ENCODE peak calls at places on chromosomes 6 and 20, in nine cellular contexts. A, O, U, S, Z, R, M, V and L are unnamed samples.

GRCh38 chr6:44650495-44650894 is 263.0 kb downstream of the CDC5L start:
- DNase-seq in A (no peak), O (no peak), U (no peak), S (no peak), Z (no peak), R (no peak), M (no peak), V (no peak), L (no peak)

GRCh38 chr6:151191477-151191995 is 48.2 kb upstream of the AKAP12 start:
- DNase-seq in A (no peak), O (peak), U (no peak), S (no peak), Z (no peak), R (no peak), M (no peak), V (no peak), L (no peak)

GRCh38 chr6:27753668-27754407 is 158.4 kb downstream of the OR2B2 start:
- DNase-seq in A (peak), O (peak), U (no peak), S (peak), Z (peak), R (peak), M (peak), V (peak), L (peak)

GRCh38 chr20:23627501-23627900 is 10.3 kb downstream of the CST3 start:
- DNase-seq in A (no peak), O (no peak), U (no peak), S (no peak), Z (no peak), R (no peak), M (no peak), V (no peak), L (no peak)

GRCh38 chr6:45710304-45710821 is 305.3 kb downstream of the CLIC5 start:
- DNase-seq in A (peak), O (no peak), U (no peak), S (no peak), Z (peak), R (peak), M (no peak), V (no peak), L (peak)

GRCh38 chr6:38262041-38262440 is 377.7 kb downstream of the BTBD9 start:
- DNase-seq in A (no peak), O (no peak), U (no peak), S (no peak), Z (no peak), R (no peak), M (no peak), V (no peak), L (no peak)

GRCh38 chr20:32036716-32037355 is 15.2 kb upstream of the HCK start:
- DNase-seq in A (no peak), O (no peak), U (no peak), S (no peak), Z (no peak), R (no peak), M (no peak), V (no peak), L (no peak)

GRCh38 chr6:64376394-64376793 is 740.8 kb downstream of the PHF3 start:
- DNase-seq in A (no peak), O (no peak), U (no peak), S (no peak), Z (no peak), R (no peak), M (no peak), V (no peak), L (no peak)

GRCh38 chr20:34250005-34250404 is 8.8 kb downstream of the ASIP start:
- DNase-seq in A (no peak), O (no peak), U (no peak), S (no peak), Z (no peak), R (no peak), M (no peak), V (no peak), L (no peak)

GRCh38 chr20:6074145-6074561 is 20.3 kb upstream of the LRRN4 start:
- DNase-seq in A (no peak), O (peak), U (no peak), S (no peak), Z (no peak), R (no peak), M (peak), V (no peak), L (no peak)

GRCh38 chr6:55642366-55642765 is 63.4 kb upstream of the HMGCLL1 start:
- DNase-seq in A (no peak), O (no peak), U (no peak), S (no peak), Z (no peak), R (no peak), M (no peak), V (no peak), L (no peak)

GRCh38 chr6:15089569-15090144 is 156.2 kb upstream of the JARID2 start:
- DNase-seq in A (no peak), O (peak), U (no peak), S (no peak), Z (no peak), R (no peak), M (no peak), V (no peak), L (no peak)

GRCh38 chr6:109978174-109979032 is at the start of gene GPR6:
- DNase-seq in A (peak), O (peak), U (peak), S (peak), Z (peak), R (peak), M (peak), V (no peak), L (peak)

GRCh38 chr20:47133809-47134456 is 222.6 kb downstream of the ZMYND8 start:
- DNase-seq in A (no peak), O (no peak), U (no peak), S (no peak), Z (no peak), R (no peak), M (no peak), V (no peak), L (no peak)

GRCh38 chr20:13340088-13340487 is 119.0 kb downstream of the ISM1 start:
- DNase-seq in A (no peak), O (no peak), U (no peak), S (no peak), Z (no peak), R (no peak), M (no peak), V (no peak), L (no peak)

GRCh38 chr6:158042245-158042798 is 60.7 kb downstream of the SYNJ2 start:
- DNase-seq in A (no peak), O (no peak), U (no peak), S (no peak), Z (no peak), R (no peak), M (no peak), V (no peak), L (no peak)

GRCh38 chr6:4973415-4973814 is 30.4 kb downstream of the RPP40 start:
- DNase-seq in A (no peak), O (no peak), U (no peak), S (no peak), Z (no peak), R (no peak), M (no peak), V (no peak), L (no peak)

GRCh38 chr20:16387661-16388060 is 185.6 kb downstream of the KIF16B start:
- DNase-seq in A (no peak), O (no peak), U (no peak), S (no peak), Z (no peak), R (no peak), M (no peak), V (no peak), L (no peak)

GRCh38 chr6:158629376-158630221 is 14.9 kb downstream of the DYNLT1 start:
- DNase-seq in A (no peak), O (peak), U (no peak), S (no peak), Z (no peak), R (peak), M (peak), V (no peak), L (no peak)

GRCh38 chr20:32325706-32326506 is 32.2 kb upstream of the ASXL1 start:
- DNase-seq in A (no peak), O (peak), U (no peak), S (peak), Z (no peak), R (no peak), M (no peak), V (no peak), L (no peak)

GRCh38 chr6:28863607-28864320 is 60.0 kb downstream of the TRIM27 start:
- DNase-seq in A (peak), O (peak), U (peak), S (peak), Z (peak), R (peak), M (peak), V (peak), L (peak)

GRCh38 chr6:151001387-151002063 is 136.0 kb downstream of the MTHFD1L start:
- DNase-seq in A (no peak), O (peak), U (no peak), S (no peak), Z (no peak), R (no peak), M (no peak), V (no peak), L (no peak)

GRCh38 chr6:81002126-81002525 is 750.4 kb downstream of the TENT5A start:
- DNase-seq in A (no peak), O (no peak), U (no peak), S (no peak), Z (no peak), R (no peak), M (no peak), V (no peak), L (no peak)